ENCODE peak calls at places on chromosome 18, in eight cellular contexts. V is activated CD8-positive, alpha-beta memory T cell treated with anti-CD3 and anti-CD28 coated beads, Interleukin-2, amount 50 U/mL, for 48 hours; W is glutamatergic neuron; G is nucleus accumbens; E is LoVo; P is islet precursor cell; F is neural progenitor cell; L is DMS53. Q is an unnamed sample.

GRCh38 chr18:46310258-46310657 is 206.1 kb downstream of the HAUS1 start:
- DNase-seq in P (no peak), F (no peak), G (no peak), W (no peak), V (no peak), L (peak), E (no peak), Q (no peak)

GRCh38 chr18:7117390-7118355 is at the start of gene LAMA1:
- DNase-seq in F (peak), V (no peak), P (peak), W (peak), G (peak), E (no peak), L (peak), Q (no peak)

GRCh38 chr18:48785091-48785614 is 165.6 kb downstream of the SMAD7 start:
- DNase-seq in W (no peak), E (no peak), F (no peak), L (no peak), G (no peak), P (no peak), V (no peak), Q (no peak)

GRCh38 chr18:13932285-13933025 is 17.1 kb upstream of the MC2R start:
- DNase-seq in E (no peak), F (no peak), V (no peak), G (no peak), P (no peak), W (no peak), L (no peak), Q (no peak)

GRCh38 chr18:25282922-25283703 is 68.9 kb downstream of the ZNF521 start:
- DNase-seq in W (no peak), L (no peak), F (peak), G (no peak), P (no peak), E (no peak), V (no peak), Q (no peak)

GRCh38 chr18:42157878-42158277 is 202.8 kb downstream of the PIK3C3 start:
- DNase-seq in L (no peak), V (no peak), G (no peak), P (no peak), F (no peak), E (no peak), W (no peak), Q (no peak)

GRCh38 chr18:5057348-5058012 is 139.6 kb downstream of the AKAIN1 start:
- DNase-seq in P (peak), G (peak), L (peak), E (peak), W (peak), F (peak), V (peak), Q (peak)

GRCh38 chr18:48563027-48563426 is 24.2 kb downstream of the CTIF start:
- DNase-seq in E (no peak), F (no peak), P (peak), L (no peak), W (no peak), G (no peak), V (no peak), Q (peak)

GRCh38 chr18:35282353-35282752 is 7.7 kb downstream of the ZSCAN30 start:
- DNase-seq in G (no peak), E (no peak), F (no peak), V (no peak), L (peak), P (no peak), W (no peak), Q (peak)

GRCh38 chr18:78739115-78739514 is 240.5 kb upstream of the SALL3 start:
- DNase-seq in G (no peak), L (no peak), F (no peak), V (no peak), P (no peak), E (no peak), W (no peak), Q (no peak)

GRCh38 chr18:79791141-79791972 is 6.4 kb upstream of the KCNG2 start:
- DNase-seq in L (peak), F (no peak), V (no peak), W (no peak), E (no peak), P (no peak), G (no peak), Q (peak)

GRCh38 chr18:23283933-23284430 is 148.7 kb downstream of the CABLES1 start:
- DNase-seq in E (peak), G (no peak), F (no peak), W (no peak), L (no peak), P (peak), V (no peak), Q (peak)

GRCh38 chr18:72700961-72701710 is 157.0 kb upstream of the CBLN2 start:
- DNase-seq in F (no peak), G (no peak), W (no peak), V (no peak), P (no peak), L (peak), E (peak), Q (peak)

GRCh38 chr18:76518543-76519155 is 23.6 kb upstream of the ZNF516 start:
- DNase-seq in V (no peak), F (peak), P (peak), W (peak), E (no peak), G (no peak), L (no peak), Q (no peak)

GRCh38 chr18:22466608-22467390 is 49.1 kb upstream of the CTAGE1 start:
- DNase-seq in G (no peak), F (no peak), W (no peak), V (no peak), L (peak), P (peak), E (peak), Q (peak)

GRCh38 chr18:3625717-3626091 is 175.7 kb downstream of the TGIF1 start:
- DNase-seq in V (no peak), L (no peak), E (no peak), G (no peak), P (no peak), F (no peak), W (no peak), Q (peak)

GRCh38 chr18:9824474-9824832 is 61.3 kb upstream of the TXNDC2 start:
- DNase-seq in P (no peak), E (peak), F (no peak), V (no peak), L (peak), G (no peak), W (no peak), Q (no peak)

GRCh38 chr18:11366410-11366809 is 217.0 kb upstream of the PIEZO2 start:
- DNase-seq in E (no peak), F (no peak), P (peak), G (no peak), V (no peak), L (peak), W (no peak), Q (no peak)

GRCh38 chr18:63708650-63709049 is 5.9 kb downstream of the SERPINB11 start:
- DNase-seq in L (no peak), W (no peak), E (no peak), V (no peak), F (no peak), G (no peak), P (no peak), Q (peak)

GRCh38 chr18:52499646-52500045 is 159.6 kb downstream of the DCC start:
- DNase-seq in W (no peak), V (no peak), F (no peak), P (no peak), L (peak), G (no peak), E (no peak), Q (peak)

GRCh38 chr18:58805482-58806187 is 59.0 kb upstream of the ZNF532 start:
- DNase-seq in W (peak), F (peak), G (no peak), L (no peak), P (peak), E (no peak), V (no peak), Q (no peak)

GRCh38 chr18:9539283-9539682 is 64.0 kb downstream of the RALBP1 start:
- DNase-seq in L (no peak), E (no peak), V (no peak), G (no peak), P (no peak), W (no peak), F (no peak), Q (peak)

GRCh38 chr18:10926565-10927194 is 222.7 kb downstream of the PIEZO2 start:
- DNase-seq in W (no peak), L (no peak), P (peak), V (no peak), F (no peak), G (no peak), E (no peak), Q (no peak)

GRCh38 chr18:61335737-61336555 is 2.7 kb downstream of the CDH20 start:
- DNase-seq in L (peak), P (no peak), V (no peak), F (no peak), W (no peak), G (no peak), E (no peak), Q (no peak)

GRCh38 chr18:22198163-22198562 is 28.8 kb downstream of the GATA6 start:
- DNase-seq in L (no peak), F (no peak), V (no peak), G (no peak), E (no peak), P (no peak), W (no peak), Q (no peak)

GRCh38 chr18:26307161-26307773 is 81.0 kb downstream of the TAF4B start:
- DNase-seq in G (no peak), F (peak), E (peak), W (no peak), V (no peak), P (no peak), L (peak), Q (peak)

GRCh38 chr18:72847134-72847533 is 20.7 kb downstream of the NETO1 start:
- DNase-seq in G (no peak), W (no peak), V (no peak), L (no peak), E (no peak), P (peak), F (no peak), Q (peak)

GRCh38 chr18:62763101-62763521 is 47.8 kb downstream of the PHLPP1 start:
- DNase-seq in G (no peak), V (no peak), W (no peak), P (no peak), E (no peak), L (peak), F (no peak), Q (peak)

GRCh38 chr18:10252494-10252893 is 201.9 kb upstream of the APCDD1 start:
- DNase-seq in L (peak), E (no peak), G (no peak), W (no peak), V (no peak), F (no peak), P (no peak), Q (no peak)

GRCh38 chr18:63890950-63891304 is 3.4 kb downstream of the SERPINB2 start:
- DNase-seq in F (no peak), V (no peak), E (no peak), L (peak), G (no peak), W (no peak), P (no peak), Q (peak)

GRCh38 chr18:13566941-13567762 is 159.2 kb downstream of the FAM210A start:
- DNase-seq in P (peak), F (no peak), W (no peak), V (peak), G (peak), E (no peak), L (no peak), Q (no peak)

GRCh38 chr18:27717250-27717649 is 459.7 kb downstream of the CDH2 start:
- DNase-seq in F (no peak), P (no peak), W (no peak), V (no peak), G (no peak), L (no peak), E (no peak), Q (no peak)

GRCh38 chr18:22503803-22504202 is 86.1 kb upstream of the CTAGE1 start:
- DNase-seq in G (no peak), L (no peak), W (no peak), V (no peak), F (no peak), E (no peak), P (no peak), Q (no peak)

GRCh38 chr18:45932708-45933107 is 34.4 kb downstream of the EPG5 start:
- DNase-seq in G (no peak), P (no peak), V (no peak), F (no peak), W (no peak), E (no peak), L (no peak), Q (no peak)

GRCh38 chr18:49052891-49053644 is 102.3 kb upstream of the SMAD7 start:
- DNase-seq in G (no peak), E (no peak), V (no peak), W (no peak), L (no peak), F (no peak), P (no peak), Q (peak)

GRCh38 chr18:6624271-6624670 is 105.2 kb upstream of the ARHGAP28 start:
- DNase-seq in E (peak), W (no peak), L (peak), P (no peak), G (no peak), V (no peak), F (no peak), Q (peak)

GRCh38 chr18:31401156-31402025 is 24.8 kb downstream of the DSG4 start:
- DNase-seq in W (no peak), L (peak), E (peak), F (no peak), G (no peak), V (no peak), P (no peak), Q (no peak)

Q was measured in PC-3.